ENCODE peak calls at places on chromosomes 6 and 20, in six cellular contexts. H is NCI-H1694; I is EL; F is NCI-H460; X is stimulated activated CD8-positive, alpha-beta memory T cell treated with anti-CD3 and anti-CD28 coated beads, Interleukin-4, amount 100 ng/mL, for 48 hours; P is SW 1271. U is an unnamed sample.

GRCh38 chr20:53344891-53345290 is 248.7 kb downstream of the ZNF217 start:
- DNase-seq in F (no peak), H (no peak), X (no peak), I (no peak), P (no peak), U (no peak)

GRCh38 chr20:61864481-61864880 is 201.2 kb downstream of the TAF4 start:
- DNase-seq in H (no peak), I (no peak), X (no peak), F (no peak), P (no peak), U (no peak)

GRCh38 chr20:23230766-23231385 is 119.7 kb upstream of the NXT1 start:
- DNase-seq in F (no peak), I (no peak), P (no peak), X (no peak), H (no peak), U (no peak)

GRCh38 chr6:113763311-113763766 is 93.8 kb upstream of the MARCKS start:
- DNase-seq in H (no peak), X (no peak), I (peak; percentile 24), F (no peak), P (no peak), U (no peak)

GRCh38 chr6:124073021-124073420 is 269.4 kb downstream of the NKAIN2 start:
- DNase-seq in X (no peak), P (no peak), I (no peak), F (no peak), H (no peak), U (no peak)

GRCh38 chr20:9262653-9263194 is 193.8 kb downstream of the PLCB4 start:
- DNase-seq in P (no peak), H (no peak), I (no peak), F (no peak), X (no peak), U (no peak)

GRCh38 chr20:40532103-40532502 is 156.9 kb downstream of the MAFB start:
- DNase-seq in P (no peak), I (no peak), H (peak; percentile 3), F (no peak), X (peak; percentile 40), U (no peak)

GRCh38 chr6:38216451-38216850 is 396.9 kb downstream of the ZFAND3 start:
- DNase-seq in I (no peak), F (no peak), H (no peak), P (no peak), X (no peak), U (no peak)

GRCh38 chr6:125037826-125038225 is 75.6 kb downstream of the RNF217 start:
- DNase-seq in H (no peak), I (no peak), X (no peak), P (no peak), F (no peak), U (no peak)

GRCh38 chr6:52993461-52993860 is 1.6 kb downstream of the GSTA4 start:
- DNase-seq in F (no peak), P (no peak), X (no peak), I (no peak), H (no peak), U (no peak)

GRCh38 chr6:150617496-150618460 is 18.1 kb downstream of the PLEKHG1 start:
- DNase-seq in X (no peak), P (no peak), F (no peak), I (no peak), H (no peak), U (no peak)

GRCh38 chr20:57031867-57032355 is 234.5 kb downstream of the BMP7 start:
- DNase-seq in I (no peak), X (no peak), H (no peak), F (no peak), P (no peak), U (no peak)

GRCh38 chr20:47605673-47606413 is 104.2 kb downstream of the NCOA3 start:
- DNase-seq in I (no peak), F (no peak), X (no peak), P (no peak), H (no peak), U (no peak)

GRCh38 chr6:30888472-30889137 is 4.3 kb downstream of the DDR1 start:
- DNase-seq in H (no peak), F (no peak), P (no peak), X (no peak), I (peak; percentile 82), U (no peak)

GRCh38 chr6:22147983-22148797 is 148.6 kb downstream of the PRL start:
- DNase-seq in F (peak; percentile 57), H (peak; percentile 71), P (no peak), I (peak; percentile 76), X (no peak), U (no peak)

GRCh38 chr6:93407186-93407585 is 12.2 kb downstream of the EPHA7 start:
- DNase-seq in H (peak; percentile 9), I (no peak), X (no peak), F (no peak), P (no peak), U (no peak)

GRCh38 chr20:57330998-57331397 is 1.4 kb downstream of the SPO11 start:
- DNase-seq in I (no peak), F (no peak), X (no peak), P (no peak), H (no peak), U (peak; percentile 45)

GRCh38 chr6:113402541-113402940 is 454.6 kb upstream of the MARCKS start:
- DNase-seq in H (no peak), F (no peak), X (no peak), P (no peak), I (no peak), U (no peak)

GRCh38 chr6:50850223-50850751 is 31.6 kb downstream of the TFAP2B start:
- DNase-seq in H (no peak), P (no peak), F (no peak), X (no peak), I (no peak), U (no peak)

GRCh38 chr6:63808576-63808975 is 173.0 kb downstream of the PHF3 start:
- DNase-seq in F (no peak), H (no peak), I (no peak), P (no peak), X (no peak), U (no peak)

GRCh38 chr6:113147544-113147943 is 709.6 kb upstream of the MARCKS start:
- DNase-seq in F (no peak), P (no peak), H (no peak), X (no peak), I (peak; percentile 43), U (no peak)

GRCh38 chr6:142482973-142483372 is 181.2 kb downstream of the ADGRG6 start:
- DNase-seq in P (no peak), F (no peak), X (no peak), I (no peak), H (no peak), U (peak; percentile 38)

GRCh38 chr6:160121981-160122380 is 366 bp downstream of the SLC22A1 start:
- DNase-seq in I (no peak), H (no peak), X (no peak), F (no peak), P (no peak), U (no peak)

GRCh38 chr6:39791850-39792500 is at the start of gene DAAM2:
- DNase-seq in H (no peak), X (no peak), P (no peak), F (no peak), I (peak; percentile 48), U (no peak)

GRCh38 chr6:64266351-64266821 is 630.8 kb downstream of the PHF3 start:
- DNase-seq in H (no peak), P (no peak), X (no peak), F (no peak), I (no peak), U (peak; percentile 22)

GRCh38 chr6:100553243-100553642 is 88.5 kb upstream of the SIM1 start:
- DNase-seq in H (no peak), F (no peak), P (no peak), X (no peak), I (no peak), U (no peak)

GRCh38 chr6:11202513-11203305 is 29.8 kb downstream of the NEDD9 start:
- DNase-seq in P (no peak), X (no peak), H (no peak), I (no peak), F (peak; percentile 60), U (no peak)

GRCh38 chr6:144027927-144028587 is 20.0 kb upstream of the PLAGL1 start:
- DNase-seq in P (no peak), X (no peak), I (no peak), H (no peak), F (no peak), U (no peak)

GRCh38 chr6:18680842-18681241 is 293.7 kb downstream of the RNF144B start:
- DNase-seq in H (no peak), X (no peak), P (no peak), F (no peak), I (no peak), U (no peak)

GRCh38 chr20:36468149-36469000 is 72.9 kb upstream of the MYL9 start:
- DNase-seq in I (no peak), X (no peak), H (peak; percentile 84), F (no peak), P (no peak), U (no peak)

GRCh38 chr6:19869464-19869863 is 32.3 kb downstream of the ID4 start:
- DNase-seq in F (no peak), I (no peak), X (no peak), H (no peak), P (no peak), U (no peak)

GRCh38 chr6:34546551-34547321 is 9.4 kb downstream of the SPDEF start:
- DNase-seq in P (no peak), I (no peak), X (no peak), H (peak; percentile 58), F (peak; percentile 37), U (no peak)

GRCh38 chr20:62977613-62978558 is 25.4 kb downstream of the SLC17A9 start:
- DNase-seq in F (peak; percentile 38), P (peak; percentile 33), I (no peak), X (peak; percentile 83), H (no peak), U (no peak)

GRCh38 chr6:158554611-158555361 is 5.1 kb upstream of the TMEM181 start:
- DNase-seq in F (no peak), P (no peak), X (no peak), I (no peak), H (no peak), U (no peak)

GRCh38 chr6:111871207-111871606 is 2.0 kb downstream of the FYN start:
- DNase-seq in I (peak; percentile 17), X (no peak), P (no peak), H (no peak), F (no peak), U (no peak)

GRCh38 chr6:27168586-27169443 is 78.7 kb upstream of the PRSS16 start:
- DNase-seq in I (peak; percentile 92), X (no peak), F (no peak), H (no peak), P (peak; percentile 84), U (no peak)

GRCh38 chr20:1844723-1845523 is 50.3 kb upstream of the SIRPA start:
- DNase-seq in P (no peak), I (peak; percentile 44), H (no peak), F (no peak), X (peak; percentile 55), U (no peak)

U was measured in epithelial cell of proximal tubule.